ENCODE peak calls at places on chromosomes 12 and 14, in five cellular contexts. One of them, this sample, is unnamed.

GRCh38 chr14:28901631-28902030 is 135.0 kb downstream of the FOXG1 start:
- DNase-seq in esophagus squamous epithelium: no peak
- DNase-seq in testis: no peak
- DNase-seq in right lobe of liver: no peak
- DNase-seq in vagina: no peak
- DNase-seq in this sample: no peak

GRCh38 chr12:98939350-98939749 is 294.3 kb downstream of the APAF1 start:
- DNase-seq in esophagus squamous epithelium: no peak
- DNase-seq in testis: no peak
- DNase-seq in right lobe of liver: no peak
- DNase-seq in vagina: no peak
- DNase-seq in this sample: no peak

GRCh38 chr12:110355080-110355479 is 48.4 kb downstream of the ANAPC7 start:
- DNase-seq in esophagus squamous epithelium: no peak
- DNase-seq in testis: no peak
- DNase-seq in right lobe of liver: no peak
- DNase-seq in vagina: no peak
- DNase-seq in this sample: no peak

GRCh38 chr12:78146365-78146772 is 315.7 kb downstream of the NAV3 start:
- DNase-seq in esophagus squamous epithelium: no peak
- DNase-seq in testis: no peak
- DNase-seq in right lobe of liver: no peak
- DNase-seq in vagina: no peak
- DNase-seq in this sample: no peak

GRCh38 chr12:19205120-19205519 is 75.6 kb downstream of the PLEKHA5 start:
- DNase-seq in esophagus squamous epithelium: no peak
- DNase-seq in testis: no peak
- DNase-seq in right lobe of liver: no peak
- DNase-seq in vagina: no peak
- DNase-seq in this sample: no peak

GRCh38 chr12:87827638-87828264 is 201.4 kb downstream of the C12orf50 start:
- DNase-seq in esophagus squamous epithelium: no peak
- DNase-seq in testis: no peak
- DNase-seq in right lobe of liver: no peak
- DNase-seq in vagina: no peak
- DNase-seq in this sample: no peak

GRCh38 chr12:46585854-46586621 is 213.5 kb upstream of the SLC38A2 start:
- DNase-seq in esophagus squamous epithelium: no peak
- DNase-seq in testis: no peak
- DNase-seq in right lobe of liver: no peak
- DNase-seq in vagina: no peak
- DNase-seq in this sample: no peak

GRCh38 chr14:103155826-103156394 is 32.6 kb downstream of the TNFAIP2 start:
- DNase-seq in esophagus squamous epithelium: no peak
- DNase-seq in testis: no peak
- DNase-seq in right lobe of liver: no peak
- DNase-seq in vagina: no peak
- DNase-seq in this sample: no peak

GRCh38 chr12:40614923-40615322 is 77.3 kb upstream of the CNTN1 start:
- DNase-seq in esophagus squamous epithelium: no peak
- DNase-seq in testis: no peak
- DNase-seq in right lobe of liver: no peak
- DNase-seq in vagina: no peak
- DNase-seq in this sample: no peak

GRCh38 chr12:19382111-19382526 is 57.2 kb upstream of the AEBP2 start:
- DNase-seq in esophagus squamous epithelium: no peak
- DNase-seq in testis: no peak
- DNase-seq in right lobe of liver: no peak
- DNase-seq in vagina: no peak
- DNase-seq in this sample: peak

GRCh38 chr12:89051065-89051677 is 301.1 kb downstream of the DUSP6 start:
- DNase-seq in esophagus squamous epithelium: no peak
- DNase-seq in testis: peak
- DNase-seq in right lobe of liver: no peak
- DNase-seq in vagina: no peak
- DNase-seq in this sample: no peak

GRCh38 chr12:41486718-41487117 is 298.6 kb downstream of the PDZRN4 start:
- DNase-seq in esophagus squamous epithelium: no peak
- DNase-seq in testis: no peak
- DNase-seq in right lobe of liver: no peak
- DNase-seq in vagina: no peak
- DNase-seq in this sample: no peak

GRCh38 chr12:581321-581720 is 81.9 kb downstream of the NINJ2 start:
- DNase-seq in esophagus squamous epithelium: no peak
- DNase-seq in testis: no peak
- DNase-seq in right lobe of liver: no peak
- DNase-seq in vagina: no peak
- DNase-seq in this sample: peak

GRCh38 chr12:17527021-17527420 is 563.0 kb downstream of the RERGL start:
- DNase-seq in esophagus squamous epithelium: no peak
- DNase-seq in testis: no peak
- DNase-seq in right lobe of liver: no peak
- DNase-seq in vagina: no peak
- DNase-seq in this sample: no peak

GRCh38 chr12:109988274-109988673 is 7.9 kb downstream of the GIT2 start:
- DNase-seq in esophagus squamous epithelium: no peak
- DNase-seq in testis: no peak
- DNase-seq in right lobe of liver: no peak
- DNase-seq in vagina: no peak
- DNase-seq in this sample: no peak

GRCh38 chr12:63457857-63458256 is 210.4 kb downstream of the DPY19L2 start:
- DNase-seq in esophagus squamous epithelium: no peak
- DNase-seq in testis: no peak
- DNase-seq in right lobe of liver: no peak
- DNase-seq in vagina: no peak
- DNase-seq in this sample: no peak

GRCh38 chr12:110699591-110700445 is 10.9 kb upstream of the HVCN1 start:
- DNase-seq in esophagus squamous epithelium: no peak
- DNase-seq in testis: peak
- DNase-seq in right lobe of liver: no peak
- DNase-seq in vagina: no peak
- DNase-seq in this sample: peak

GRCh38 chr14:104343690-104344640 is 205.6 kb downstream of the KIF26A start:
- DNase-seq in esophagus squamous epithelium: no peak
- DNase-seq in testis: no peak
- DNase-seq in right lobe of liver: peak
- DNase-seq in vagina: no peak
- DNase-seq in this sample: peak

GRCh38 chr12:25787701-25788100 is 170.8 kb upstream of the RASSF8 start:
- DNase-seq in esophagus squamous epithelium: no peak
- DNase-seq in testis: no peak
- DNase-seq in right lobe of liver: no peak
- DNase-seq in vagina: no peak
- DNase-seq in this sample: no peak

GRCh38 chr12:115421796-115422709 is 738.1 kb upstream of the TBX3 start:
- DNase-seq in esophagus squamous epithelium: no peak
- DNase-seq in testis: no peak
- DNase-seq in right lobe of liver: no peak
- DNase-seq in vagina: no peak
- DNase-seq in this sample: no peak
- TF ChIP-seq POLR2A in esophagus squamous epithelium: no peak
- TF ChIP-seq POLR2A in testis: no peak
- TF ChIP-seq POLR2A in right lobe of liver: no peak
- TF ChIP-seq POLR2A in vagina: no peak
- TF ChIP-seq POLR2A in this sample: no peak

GRCh38 chr14:75282166-75282547 is 3.5 kb downstream of the FOS start:
- DNase-seq in esophagus squamous epithelium: no peak
- DNase-seq in testis: no peak
- DNase-seq in right lobe of liver: no peak
- DNase-seq in vagina: no peak
- DNase-seq in this sample: no peak
- TF ChIP-seq POLR2A in esophagus squamous epithelium: no peak
- TF ChIP-seq POLR2A in testis: no peak
- TF ChIP-seq POLR2A in right lobe of liver: peak
- TF ChIP-seq POLR2A in vagina: no peak
- TF ChIP-seq POLR2A in this sample: peak

DNA sequence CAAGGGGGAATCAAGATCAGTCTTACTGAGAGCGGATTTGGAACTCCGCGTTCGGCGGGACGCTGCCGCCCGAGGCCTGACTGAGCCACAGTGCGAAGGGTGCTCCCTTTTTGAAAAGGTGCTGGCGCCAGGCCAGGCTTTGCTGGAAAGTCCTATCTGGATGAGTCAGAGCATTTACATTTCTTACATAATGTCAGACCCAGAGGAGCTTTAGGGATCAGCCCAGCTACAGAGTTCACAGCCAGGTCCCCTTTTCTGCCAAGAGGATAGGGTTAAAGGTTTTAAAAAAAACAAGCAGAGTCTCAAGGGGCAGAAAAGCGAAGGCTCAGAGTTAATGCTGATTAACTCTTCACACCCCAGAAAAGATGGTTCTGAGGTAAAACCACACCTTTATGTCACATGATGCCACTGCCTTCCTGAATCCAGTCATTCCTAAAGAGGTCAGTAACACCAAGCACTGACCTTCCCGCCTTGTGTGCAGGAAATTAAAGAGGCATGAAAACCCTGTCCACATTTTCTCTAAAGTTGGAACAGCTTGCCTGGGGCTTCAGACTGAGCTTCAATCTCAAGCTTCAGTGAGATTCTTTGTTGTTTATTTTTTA is 11.7 kb upstream of the FBXL14 start:
- DNase-seq in esophagus squamous epithelium: no peak
- DNase-seq in testis: peak
- DNase-seq in right lobe of liver: peak
- DNase-seq in vagina: no peak
- DNase-seq in this sample: peak
- TF ChIP-seq POLR2A in esophagus squamous epithelium: no peak
- TF ChIP-seq POLR2A in testis: no peak
- TF ChIP-seq POLR2A in right lobe of liver: peak
- TF ChIP-seq POLR2A in vagina: no peak
- TF ChIP-seq POLR2A in this sample: peak

GRCh38 chr12:106955377-106956047 is at the start of gene TMEM263:
- DNase-seq in esophagus squamous epithelium: peak
- DNase-seq in testis: peak
- DNase-seq in right lobe of liver: peak
- DNase-seq in vagina: no peak
- DNase-seq in this sample: peak

GRCh38 chr12:106954462-106955376 is 988 bp upstream of the TMEM263 start:
- DNase-seq in esophagus squamous epithelium: no peak
- DNase-seq in testis: peak
- DNase-seq in right lobe of liver: peak
- DNase-seq in vagina: no peak
- DNase-seq in this sample: peak

GRCh38 chr12:106953352-106954260 is 2.1 kb upstream of the TMEM263 start:
- DNase-seq in esophagus squamous epithelium: no peak
- DNase-seq in testis: no peak
- DNase-seq in right lobe of liver: no peak
- DNase-seq in vagina: no peak
- DNase-seq in this sample: no peak

GRCh38 chr12:106957617-106958016 is 1.9 kb downstream of the TMEM263 start:
- DNase-seq in esophagus squamous epithelium: no peak
- DNase-seq in testis: no peak
- DNase-seq in right lobe of liver: no peak
- DNase-seq in vagina: no peak
- DNase-seq in this sample: no peak

GRCh38 chr12:106956048-106956935 is 585 bp downstream of the TMEM263 start:
- DNase-seq in esophagus squamous epithelium: no peak
- DNase-seq in testis: peak
- DNase-seq in right lobe of liver: peak
- DNase-seq in vagina: no peak
- DNase-seq in this sample: peak
- TF ChIP-seq POLR2A in esophagus squamous epithelium: no peak
- TF ChIP-seq POLR2A in testis: no peak
- TF ChIP-seq POLR2A in right lobe of liver: peak
- TF ChIP-seq POLR2A in vagina: peak
- TF ChIP-seq POLR2A in this sample: peak

DNA sequence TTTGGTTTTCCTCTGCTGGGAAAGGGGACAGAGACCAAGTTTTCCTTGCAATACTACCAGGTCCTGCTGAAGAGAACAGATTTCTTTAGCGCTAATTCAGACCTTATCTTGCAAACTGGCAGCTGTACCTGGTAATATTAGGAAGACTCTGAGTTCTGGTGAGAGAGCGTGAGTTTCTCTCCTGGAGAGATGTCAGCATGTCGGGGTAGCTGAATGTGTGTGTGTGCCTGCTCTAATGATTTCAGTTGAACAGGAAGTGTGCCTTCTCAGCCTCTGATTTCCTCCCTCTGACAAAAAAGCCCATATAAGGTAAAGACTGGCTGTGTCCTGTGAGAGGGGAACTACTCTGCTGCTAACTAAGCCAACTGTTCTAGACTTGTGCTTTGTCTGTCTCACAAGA is 10.3 kb upstream of the ERP27 start:
- DNase-seq in esophagus squamous epithelium: peak
- DNase-seq in testis: peak
- DNase-seq in right lobe of liver: no peak
- DNase-seq in vagina: no peak
- DNase-seq in this sample: no peak
- TF ChIP-seq POLR2A in esophagus squamous epithelium: no peak
- TF ChIP-seq POLR2A in testis: peak
- TF ChIP-seq POLR2A in right lobe of liver: no peak
- TF ChIP-seq POLR2A in vagina: no peak
- TF ChIP-seq POLR2A in this sample: peak